ENCODE peak calls at places on chromosomes 2 and 18, in six cellular contexts. C, B, D, Z, X and V are unnamed samples.

GRCh38 chr2:113126845-113127645 is at the start of gene IL1RN:
- DNase-seq in C (no peak), B (no peak), D (no peak), Z (no peak), X (no peak), V (peak)

GRCh38 chr18:50009772-50010171 is 185.2 kb downstream of the MYO5B start:
- DNase-seq in C (no peak), B (peak), D (peak), Z (peak), X (no peak), V (peak)

GRCh38 chr2:85133751-85134254 is 611 bp downstream of the TCF7L1 start:
- DNase-seq in C (no peak), B (peak), D (peak), Z (no peak), X (no peak), V (peak)

GRCh38 chr2:10934979-10935350 is 23.2 kb downstream of the KCNF1 start:
- DNase-seq in C (no peak), B (no peak), D (no peak), Z (no peak), X (no peak), V (no peak)

GRCh38 chr18:60277855-60278480 is 94.6 kb downstream of the MC4R start:
- DNase-seq in C (no peak), B (no peak), D (no peak), Z (no peak), X (no peak), V (no peak)

GRCh38 chr2:64942693-64943092 is 46.5 kb upstream of the SLC1A4 start:
- DNase-seq in C (no peak), B (no peak), D (peak), Z (no peak), X (no peak), V (no peak)

GRCh38 chr2:226118471-226119429 is 680.9 kb downstream of the IRS1 start:
- DNase-seq in C (no peak), B (no peak), D (no peak), Z (no peak), X (no peak), V (no peak)

GRCh38 chr2:179543361-179543901 is 278.8 kb upstream of the SESTD1 start:
- DNase-seq in C (no peak), B (no peak), D (no peak), Z (no peak), X (no peak), V (no peak)

GRCh38 chr18:23274638-23275482 is 139.6 kb downstream of the CABLES1 start:
- DNase-seq in C (no peak), B (no peak), D (no peak), Z (no peak), X (no peak), V (no peak)

GRCh38 chr2:238596571-238597551 is 170.1 kb downstream of the ASB1 start:
- DNase-seq in C (no peak), B (no peak), D (no peak), Z (no peak), X (peak), V (peak)

GRCh38 chr2:217837001-217837491 is 165.7 kb downstream of the TNS1 start:
- DNase-seq in C (no peak), B (no peak), D (peak), Z (no peak), X (no peak), V (peak)

GRCh38 chr18:22505136-22505535 is 87.4 kb upstream of the CTAGE1 start:
- DNase-seq in C (no peak), B (no peak), D (no peak), Z (no peak), X (no peak), V (no peak)

GRCh38 chr2:96308248-96308647 is 2.9 kb upstream of the SNRNP200 start:
- DNase-seq in C (no peak), B (no peak), D (no peak), Z (no peak), X (no peak), V (no peak)

GRCh38 chr2:200482194-200482593 is 27.7 kb downstream of the KCTD18 start:
- DNase-seq in C (no peak), B (no peak), D (no peak), Z (no peak), X (no peak), V (peak)

GRCh38 chr2:137928547-137929503 is 35.4 kb upstream of the HNMT start:
- DNase-seq in C (no peak), B (no peak), D (no peak), Z (no peak), X (no peak), V (no peak)

GRCh38 chr2:70523672-70523995 is 30.0 kb downstream of the TGFA start:
- DNase-seq in C (no peak), B (no peak), D (no peak), Z (no peak), X (no peak), V (no peak)

GRCh38 chr18:47558110-47558750 is 306.8 kb upstream of the SKOR2 start:
- DNase-seq in C (no peak), B (no peak), D (no peak), Z (no peak), X (no peak), V (no peak)

GRCh38 chr2:38702413-38702812 is 36.5 kb downstream of the GALM start:
- DNase-seq in C (no peak), B (no peak), D (no peak), Z (no peak), X (no peak), V (no peak)

GRCh38 chr18:75340206-75340605 is 87.3 kb downstream of the SMIM21 start:
- DNase-seq in C (no peak), B (no peak), D (no peak), Z (no peak), X (no peak), V (no peak)

GRCh38 chr2:164186596-164186995 is 434.7 kb downstream of the GRB14 start:
- DNase-seq in C (no peak), B (no peak), D (no peak), Z (no peak), X (no peak), V (no peak)

GRCh38 chr18:43805646-43806194 is 528.4 kb upstream of the SYT4 start:
- DNase-seq in C (no peak), B (no peak), D (no peak), Z (no peak), X (peak), V (no peak)

GRCh38 chr2:36071698-36072097 is 283.9 kb upstream of the CRIM1 start:
- DNase-seq in C (no peak), B (no peak), D (no peak), Z (no peak), X (no peak), V (no peak)

GRCh38 chr2:7878786-7879515 is 802.9 kb upstream of the ID2 start:
- DNase-seq in C (no peak), B (no peak), D (no peak), Z (no peak), X (no peak), V (no peak)

GRCh38 chr18:48355526-48356115 is 53.6 kb downstream of the ZBTB7C start:
- DNase-seq in C (no peak), B (no peak), D (no peak), Z (no peak), X (no peak), V (no peak)

GRCh38 chr2:63589148-63589972 is 597 bp downstream of the MDH1 start:
- DNase-seq in C (no peak), B (no peak), D (no peak), Z (no peak), X (no peak), V (no peak)

GRCh38 chr18:9147440-9148238 is 11.1 kb downstream of the ANKRD12 start:
- DNase-seq in C (no peak), B (no peak), D (peak), Z (no peak), X (peak), V (no peak)

GRCh38 chr2:225600444-225600843 is 200.9 kb downstream of the NYAP2 start:
- DNase-seq in C (no peak), B (no peak), D (no peak), Z (no peak), X (no peak), V (no peak)

GRCh38 chr2:25076749-25077148 is 34.9 kb downstream of the EFR3B start:
- DNase-seq in C (no peak), B (no peak), D (no peak), Z (no peak), X (no peak), V (no peak)

GRCh38 chr18:74397572-74397971 is 59.5 kb downstream of the DIPK1C start:
- DNase-seq in C (no peak), B (no peak), D (no peak), Z (no peak), X (no peak), V (no peak)

GRCh38 chr18:13014232-13014631 is 23.1 kb downstream of the CEP192 start:
- DNase-seq in C (no peak), B (no peak), D (no peak), Z (no peak), X (no peak), V (no peak)